ENCODE peak calls at places on chromosomes 3 and 15, in five cellular contexts. X is activated CD8-positive, alpha-beta memory T cell treated with anti-CD3 and anti-CD28 coated beads for 48 hours; Z is KG1; I is thyroid gland; V is NCI-H2227 treated with DMSO at 0.1 percent for 48 hours. Y is an unnamed sample.

GRCh38 chr15:57477736-57478522 is 101.6 kb downstream of the CGNL1 start:
- DNase-seq in X (no peak), Z (no peak), I (no peak), V (no peak), Y (no peak)

GRCh38 chr3:105827959-105828358 is 40.9 kb downstream of the CBLB start:
- DNase-seq in X (no peak), Z (no peak), I (no peak), V (no peak), Y (peak)

GRCh38 chr3:142723665-142723967 is 218 bp upstream of the TRPC1 start:
- DNase-seq in X (no peak), Z (no peak), I (no peak), V (no peak), Y (no peak)

GRCh38 chr3:146715176-146715575 is 110.0 kb upstream of the PLSCR5 start:
- DNase-seq in X (no peak), Z (no peak), I (no peak), V (no peak), Y (peak)

GRCh38 chr15:34588046-34588674 is 4.7 kb upstream of the GOLGA8B start:
- DNase-seq in X (no peak), Z (peak), I (peak), V (peak), Y (peak)

GRCh38 chr15:100958326-100959065 is 39.3 kb downstream of the LRRK1 start:
- DNase-seq in X (no peak), Z (no peak), I (no peak), V (no peak), Y (no peak)

GRCh38 chr15:70742928-70743327 is 20.4 kb downstream of the UACA start:
- DNase-seq in X (no peak), Z (no peak), I (no peak), V (no peak), Y (no peak)

GRCh38 chr3:149936812-149937230 is 33.9 kb downstream of the PFN2 start:
- DNase-seq in X (peak), Z (peak), I (peak), V (peak), Y (no peak)

GRCh38 chr3:155548194-155548593 is 196.7 kb downstream of the PLCH1 start:
- DNase-seq in X (no peak), Z (no peak), I (no peak), V (no peak), Y (no peak)

GRCh38 chr3:151630938-151631417 is 102.7 kb upstream of the AADACL2 start:
- DNase-seq in X (no peak), Z (no peak), I (no peak), V (no peak), Y (peak)

GRCh38 chr15:101578443-101578894 is 73.7 kb downstream of the TM2D3 start:
- DNase-seq in X (no peak), Z (no peak), I (no peak), V (no peak), Y (no peak)

GRCh38 chr15:47870956-47871625 is 153.8 kb downstream of the SEMA6D start:
- DNase-seq in X (no peak), Z (no peak), I (no peak), V (peak), Y (peak)

GRCh38 chr3:82475306-82475705 is 713.9 kb upstream of the GBE1 start:
- DNase-seq in X (no peak), Z (no peak), I (no peak), V (no peak), Y (no peak)

GRCh38 chr3:68363801-68364200 is 568.5 kb downstream of the TAFA4 start:
- DNase-seq in X (no peak), Z (no peak), I (no peak), V (no peak), Y (no peak)

GRCh38 chr3:71064976-71065763 is 518.4 kb downstream of the FOXP1 start:
- DNase-seq in X (no peak), Z (peak), I (peak), V (no peak), Y (no peak)

GRCh38 chr3:178072391-178072790 is 463.8 kb upstream of the KCNMB2 start:
- DNase-seq in X (no peak), Z (no peak), I (no peak), V (no peak), Y (no peak)

Y was measured in non-pigmented ciliary epithelial cell.